ENCODE peak calls at places on chromosomes 1 and 21, in six cellular contexts. O is stimulated activated CD4-positive, alpha-beta T cell treated with anti-CD3 and anti-CD28 coated beads, Interleukin-1b, Interleukin-23, amount 100 ng/mL, for 24 hours; P is NCI-H1417; T is adrenal gland; C is neuronal stem cell; X is transverse colon. F is an unnamed sample.

GRCh38 chr1:165442053-165442452 is 2.9 kb downstream of the RXRG start:
- DNase-seq in O (no peak), P (no peak), T (no peak), C (no peak), X (no peak), F (no peak)

GRCh38 chr1:241208910-241209414 is 148.0 kb downstream of the RGS7 start:
- DNase-seq in O (no peak), P (peak), T (no peak), C (no peak), X (no peak), F (no peak)

GRCh38 chr1:101107496-101108115 is 82.0 kb upstream of the DPH5 start:
- DNase-seq in O (no peak), P (no peak), T (no peak), C (no peak), X (no peak), F (no peak)

GRCh38 chr1:47650205-47650604 is 212.4 kb downstream of the FOXD2 start:
- DNase-seq in O (no peak), P (peak), T (no peak), C (no peak), X (peak), F (no peak)

GRCh38 chr1:82124987-82125638 is 324.4 kb downstream of the ADGRL2 start:
- DNase-seq in O (no peak), P (no peak), T (no peak), C (peak), X (no peak), F (no peak)

GRCh38 chr1:21743476-21743875 is 39.5 kb downstream of the USP48 start:
- DNase-seq in O (no peak), P (no peak), T (no peak), C (no peak), X (no peak), F (no peak)

GRCh38 chr1:209355415-209355814 is 228.1 kb upstream of the CAMK1G start:
- DNase-seq in O (no peak), P (no peak), T (no peak), C (no peak), X (no peak), F (no peak)

GRCh38 chr1:14281412-14281811 is 317.1 kb upstream of the KAZN start:
- DNase-seq in O (no peak), P (no peak), T (no peak), C (no peak), X (no peak), F (no peak)

GRCh38 chr21:35020902-35021301 is 28.2 kb downstream of the RUNX1 start:
- DNase-seq in O (no peak), P (no peak), T (no peak), C (no peak), X (no peak), F (no peak)

GRCh38 chr1:220370041-220370700 is 97.9 kb upstream of the RAB3GAP2 start:
- DNase-seq in O (no peak), P (peak), T (no peak), C (no peak), X (no peak), F (peak)

GRCh38 chr1:153801786-153802697 is 26.8 kb downstream of the SLC27A3 start:
- DNase-seq in O (no peak), P (no peak), T (no peak), C (no peak), X (no peak), F (no peak)

GRCh38 chr1:26542781-26543443 is 13.4 kb downstream of the RPS6KA1 start:
- DNase-seq in O (no peak), P (no peak), T (no peak), C (no peak), X (no peak), F (no peak)

GRCh38 chr1:48870596-48870995 is 93.9 kb upstream of the BEND5 start:
- DNase-seq in O (no peak), P (peak), T (no peak), C (no peak), X (no peak), F (no peak)

F was measured in D721Med.